ENCODE peak calls at places on chromosomes 5 and 9, in seven cellular contexts. One of them, this sample, is unnamed.

GRCh38 chr5:131381792-131382191 is 117.9 kb downstream of the CDC42SE2 start:
- DNase-seq in stimulated activated CD8-positive, alpha-beta memory T cell treated with anti-CD3 and anti-CD28 coated beads, Interleukin-15, amount 100 ng/mL, for 48 hours: no peak
- DNase-seq in H7: no peak
- DNase-seq in cardiac septum: no peak
- DNase-seq in NCI-H1092: no peak
- DNase-seq in esophagus squamous epithelium: no peak
- DNase-seq in hypothalamus: no peak
- DNase-seq in this sample: no peak

GRCh38 chr5:19874811-19875210 is 113.2 kb downstream of the CDH18 start:
- DNase-seq in stimulated activated CD8-positive, alpha-beta memory T cell treated with anti-CD3 and anti-CD28 coated beads, Interleukin-15, amount 100 ng/mL, for 48 hours: no peak
- DNase-seq in H7: no peak
- DNase-seq in cardiac septum: no peak
- DNase-seq in NCI-H1092: no peak
- DNase-seq in esophagus squamous epithelium: no peak
- DNase-seq in hypothalamus: no peak
- DNase-seq in this sample: no peak

GRCh38 chr9:109286981-109287380 is 33.9 kb downstream of the EPB41L4B start:
- DNase-seq in stimulated activated CD8-positive, alpha-beta memory T cell treated with anti-CD3 and anti-CD28 coated beads, Interleukin-15, amount 100 ng/mL, for 48 hours: no peak
- DNase-seq in H7: no peak
- DNase-seq in cardiac septum: no peak
- DNase-seq in NCI-H1092: no peak
- DNase-seq in esophagus squamous epithelium: no peak
- DNase-seq in hypothalamus: no peak
- DNase-seq in this sample: no peak

GRCh38 chr5:442335-443238 is at the start of gene EXOC3:
- DNase-seq in stimulated activated CD8-positive, alpha-beta memory T cell treated with anti-CD3 and anti-CD28 coated beads, Interleukin-15, amount 100 ng/mL, for 48 hours: peak; percentile 74
- DNase-seq in H7: peak; percentile 99
- DNase-seq in cardiac septum: peak; percentile 86
- DNase-seq in NCI-H1092: peak; percentile 61
- DNase-seq in esophagus squamous epithelium: no peak
- DNase-seq in hypothalamus: peak; percentile 39
- DNase-seq in this sample: peak; percentile 56

GRCh38 chr5:109819878-109820277 is 130.2 kb downstream of the MAN2A1 start:
- DNase-seq in stimulated activated CD8-positive, alpha-beta memory T cell treated with anti-CD3 and anti-CD28 coated beads, Interleukin-15, amount 100 ng/mL, for 48 hours: no peak
- DNase-seq in H7: no peak
- DNase-seq in cardiac septum: no peak
- DNase-seq in NCI-H1092: no peak
- DNase-seq in esophagus squamous epithelium: no peak
- DNase-seq in hypothalamus: no peak
- DNase-seq in this sample: no peak

GRCh38 chr5:141945511-141946024 is 12.4 kb downstream of the PCDH12 start:
- DNase-seq in stimulated activated CD8-positive, alpha-beta memory T cell treated with anti-CD3 and anti-CD28 coated beads, Interleukin-15, amount 100 ng/mL, for 48 hours: no peak
- DNase-seq in H7: peak; percentile 81
- DNase-seq in cardiac septum: no peak
- DNase-seq in NCI-H1092: no peak
- DNase-seq in esophagus squamous epithelium: no peak
- DNase-seq in hypothalamus: no peak
- DNase-seq in this sample: peak; percentile 21

GRCh38 chr5:169970334-169970733 is 10.0 kb downstream of the INSYN2B start:
- DNase-seq in stimulated activated CD8-positive, alpha-beta memory T cell treated with anti-CD3 and anti-CD28 coated beads, Interleukin-15, amount 100 ng/mL, for 48 hours: no peak
- DNase-seq in H7: no peak
- DNase-seq in cardiac septum: no peak
- DNase-seq in NCI-H1092: no peak
- DNase-seq in esophagus squamous epithelium: no peak
- DNase-seq in hypothalamus: no peak
- DNase-seq in this sample: no peak

GRCh38 chr9:76464706-76465105 is 5.7 kb downstream of the GCNT1 start:
- DNase-seq in stimulated activated CD8-positive, alpha-beta memory T cell treated with anti-CD3 and anti-CD28 coated beads, Interleukin-15, amount 100 ng/mL, for 48 hours: no peak
- DNase-seq in H7: no peak
- DNase-seq in cardiac septum: no peak
- DNase-seq in NCI-H1092: no peak
- DNase-seq in esophagus squamous epithelium: no peak
- DNase-seq in hypothalamus: no peak
- DNase-seq in this sample: no peak

GRCh38 chr5:54205918-54206317 is 104.5 kb downstream of the ARL15 start:
- DNase-seq in stimulated activated CD8-positive, alpha-beta memory T cell treated with anti-CD3 and anti-CD28 coated beads, Interleukin-15, amount 100 ng/mL, for 48 hours: no peak
- DNase-seq in H7: no peak
- DNase-seq in cardiac septum: no peak
- DNase-seq in NCI-H1092: no peak
- DNase-seq in esophagus squamous epithelium: no peak
- DNase-seq in hypothalamus: no peak
- DNase-seq in this sample: no peak

GRCh38 chr5:59326551-59326950 is 567.0 kb downstream of the PDE4D start:
- DNase-seq in stimulated activated CD8-positive, alpha-beta memory T cell treated with anti-CD3 and anti-CD28 coated beads, Interleukin-15, amount 100 ng/mL, for 48 hours: no peak
- DNase-seq in H7: no peak
- DNase-seq in cardiac septum: no peak
- DNase-seq in NCI-H1092: no peak
- DNase-seq in esophagus squamous epithelium: no peak
- DNase-seq in hypothalamus: no peak
- DNase-seq in this sample: no peak

GRCh38 chr9:28342815-28343338 is 769.6 kb upstream of the C9orf72 start:
- DNase-seq in stimulated activated CD8-positive, alpha-beta memory T cell treated with anti-CD3 and anti-CD28 coated beads, Interleukin-15, amount 100 ng/mL, for 48 hours: no peak
- DNase-seq in H7: no peak
- DNase-seq in cardiac septum: no peak
- DNase-seq in NCI-H1092: no peak
- DNase-seq in esophagus squamous epithelium: no peak
- DNase-seq in hypothalamus: no peak
- DNase-seq in this sample: no peak

GRCh38 chr5:55134053-55134722 is 25.8 kb upstream of the GPX8 start:
- DNase-seq in stimulated activated CD8-positive, alpha-beta memory T cell treated with anti-CD3 and anti-CD28 coated beads, Interleukin-15, amount 100 ng/mL, for 48 hours: peak; percentile 32
- DNase-seq in H7: no peak
- DNase-seq in cardiac septum: no peak
- DNase-seq in NCI-H1092: no peak
- DNase-seq in esophagus squamous epithelium: no peak
- DNase-seq in hypothalamus: no peak
- DNase-seq in this sample: no peak

GRCh38 chr9:4077499-4078102 is 222.3 kb downstream of the GLIS3 start:
- DNase-seq in stimulated activated CD8-positive, alpha-beta memory T cell treated with anti-CD3 and anti-CD28 coated beads, Interleukin-15, amount 100 ng/mL, for 48 hours: peak; percentile 13
- DNase-seq in H7: peak; percentile 34
- DNase-seq in cardiac septum: peak; percentile 80
- DNase-seq in NCI-H1092: peak; percentile 18
- DNase-seq in esophagus squamous epithelium: no peak
- DNase-seq in hypothalamus: no peak
- DNase-seq in this sample: peak; percentile 37

GRCh38 chr9:90421786-90422185 is 220.8 kb downstream of the DIRAS2 start:
- DNase-seq in stimulated activated CD8-positive, alpha-beta memory T cell treated with anti-CD3 and anti-CD28 coated beads, Interleukin-15, amount 100 ng/mL, for 48 hours: no peak
- DNase-seq in H7: no peak
- DNase-seq in cardiac septum: no peak
- DNase-seq in NCI-H1092: no peak
- DNase-seq in esophagus squamous epithelium: no peak
- DNase-seq in hypothalamus: no peak
- DNase-seq in this sample: no peak

GRCh38 chr5:82777106-82777505 is 300.1 kb downstream of the TMEM167A start:
- DNase-seq in stimulated activated CD8-positive, alpha-beta memory T cell treated with anti-CD3 and anti-CD28 coated beads, Interleukin-15, amount 100 ng/mL, for 48 hours: no peak
- DNase-seq in H7: no peak
- DNase-seq in cardiac septum: no peak
- DNase-seq in NCI-H1092: no peak
- DNase-seq in esophagus squamous epithelium: no peak
- DNase-seq in hypothalamus: no peak
- DNase-seq in this sample: no peak

GRCh38 chr9:13575558-13575957 is 296.1 kb upstream of the MPDZ start:
- DNase-seq in stimulated activated CD8-positive, alpha-beta memory T cell treated with anti-CD3 and anti-CD28 coated beads, Interleukin-15, amount 100 ng/mL, for 48 hours: no peak
- DNase-seq in H7: no peak
- DNase-seq in cardiac septum: no peak
- DNase-seq in NCI-H1092: no peak
- DNase-seq in esophagus squamous epithelium: no peak
- DNase-seq in hypothalamus: no peak
- DNase-seq in this sample: no peak

GRCh38 chr5:170747357-170747756 is 36.2 kb upstream of the GABRP start:
- DNase-seq in stimulated activated CD8-positive, alpha-beta memory T cell treated with anti-CD3 and anti-CD28 coated beads, Interleukin-15, amount 100 ng/mL, for 48 hours: no peak
- DNase-seq in H7: no peak
- DNase-seq in cardiac septum: no peak
- DNase-seq in NCI-H1092: no peak
- DNase-seq in esophagus squamous epithelium: no peak
- DNase-seq in hypothalamus: no peak
- DNase-seq in this sample: no peak

GRCh38 chr5:139684881-139685749 is 37.0 kb downstream of the CXXC5 start:
- DNase-seq in stimulated activated CD8-positive, alpha-beta memory T cell treated with anti-CD3 and anti-CD28 coated beads, Interleukin-15, amount 100 ng/mL, for 48 hours: no peak
- DNase-seq in H7: peak; percentile 92
- DNase-seq in cardiac septum: no peak
- DNase-seq in NCI-H1092: peak; percentile 24
- DNase-seq in esophagus squamous epithelium: no peak
- DNase-seq in hypothalamus: no peak
- DNase-seq in this sample: no peak

GRCh38 chr9:137429546-137429890 is 6.3 kb downstream of the NOXA1 start:
- DNase-seq in stimulated activated CD8-positive, alpha-beta memory T cell treated with anti-CD3 and anti-CD28 coated beads, Interleukin-15, amount 100 ng/mL, for 48 hours: no peak
- DNase-seq in H7: no peak
- DNase-seq in cardiac septum: peak; percentile 4
- DNase-seq in NCI-H1092: no peak
- DNase-seq in esophagus squamous epithelium: no peak
- DNase-seq in hypothalamus: no peak
- DNase-seq in this sample: no peak

GRCh38 chr9:128022886-128023285 is 42.1 kb upstream of the EEIG1 start:
- DNase-seq in stimulated activated CD8-positive, alpha-beta memory T cell treated with anti-CD3 and anti-CD28 coated beads, Interleukin-15, amount 100 ng/mL, for 48 hours: no peak
- DNase-seq in H7: no peak
- DNase-seq in cardiac septum: no peak
- DNase-seq in NCI-H1092: no peak
- DNase-seq in esophagus squamous epithelium: no peak
- DNase-seq in hypothalamus: no peak
- DNase-seq in this sample: no peak

GRCh38 chr9:129173296-129174101 is 4.6 kb downstream of the IER5L start:
- DNase-seq in stimulated activated CD8-positive, alpha-beta memory T cell treated with anti-CD3 and anti-CD28 coated beads, Interleukin-15, amount 100 ng/mL, for 48 hours: no peak
- DNase-seq in H7: peak; percentile 78
- DNase-seq in cardiac septum: no peak
- DNase-seq in NCI-H1092: no peak
- DNase-seq in esophagus squamous epithelium: no peak
- DNase-seq in hypothalamus: no peak
- DNase-seq in this sample: no peak

GRCh38 chr9:133113163-133113927 is 7.7 kb downstream of the RALGDS start:
- DNase-seq in stimulated activated CD8-positive, alpha-beta memory T cell treated with anti-CD3 and anti-CD28 coated beads, Interleukin-15, amount 100 ng/mL, for 48 hours: no peak
- DNase-seq in H7: no peak
- DNase-seq in cardiac septum: no peak
- DNase-seq in NCI-H1092: no peak
- DNase-seq in esophagus squamous epithelium: no peak
- DNase-seq in hypothalamus: no peak
- DNase-seq in this sample: no peak

GRCh38 chr5:43215073-43215631 is 23.1 kb downstream of the NIM1K start:
- DNase-seq in stimulated activated CD8-positive, alpha-beta memory T cell treated with anti-CD3 and anti-CD28 coated beads, Interleukin-15, amount 100 ng/mL, for 48 hours: no peak
- DNase-seq in H7: no peak
- DNase-seq in cardiac septum: no peak
- DNase-seq in NCI-H1092: no peak
- DNase-seq in esophagus squamous epithelium: no peak
- DNase-seq in hypothalamus: no peak
- DNase-seq in this sample: no peak

GRCh38 chr9:92499701-92500100 is 17.4 kb upstream of the ASPN start:
- DNase-seq in stimulated activated CD8-positive, alpha-beta memory T cell treated with anti-CD3 and anti-CD28 coated beads, Interleukin-15, amount 100 ng/mL, for 48 hours: no peak
- DNase-seq in H7: no peak
- DNase-seq in cardiac septum: no peak
- DNase-seq in NCI-H1092: no peak
- DNase-seq in esophagus squamous epithelium: no peak
- DNase-seq in hypothalamus: no peak
- DNase-seq in this sample: no peak

GRCh38 chr9:27625751-27626628 is 52.7 kb upstream of the C9orf72 start:
- DNase-seq in stimulated activated CD8-positive, alpha-beta memory T cell treated with anti-CD3 and anti-CD28 coated beads, Interleukin-15, amount 100 ng/mL, for 48 hours: no peak
- DNase-seq in H7: no peak
- DNase-seq in cardiac septum: no peak
- DNase-seq in NCI-H1092: no peak
- DNase-seq in esophagus squamous epithelium: no peak
- DNase-seq in hypothalamus: no peak
- DNase-seq in this sample: no peak

GRCh38 chr5:80466669-80467485 is 21.0 kb upstream of the FAM151B start:
- DNase-seq in stimulated activated CD8-positive, alpha-beta memory T cell treated with anti-CD3 and anti-CD28 coated beads, Interleukin-15, amount 100 ng/mL, for 48 hours: no peak
- DNase-seq in H7: no peak
- DNase-seq in cardiac septum: no peak
- DNase-seq in NCI-H1092: no peak
- DNase-seq in esophagus squamous epithelium: no peak
- DNase-seq in hypothalamus: no peak
- DNase-seq in this sample: no peak

GRCh38 chr9:98781588-98782383 is 14.6 kb downstream of the ANKS6 start:
- DNase-seq in stimulated activated CD8-positive, alpha-beta memory T cell treated with anti-CD3 and anti-CD28 coated beads, Interleukin-15, amount 100 ng/mL, for 48 hours: no peak
- DNase-seq in H7: no peak
- DNase-seq in cardiac septum: no peak
- DNase-seq in NCI-H1092: no peak
- DNase-seq in esophagus squamous epithelium: no peak
- DNase-seq in hypothalamus: no peak
- DNase-seq in this sample: no peak

GRCh38 chr9:121786998-121787422 is 135.6 kb downstream of the DAB2IP start:
- DNase-seq in stimulated activated CD8-positive, alpha-beta memory T cell treated with anti-CD3 and anti-CD28 coated beads, Interleukin-15, amount 100 ng/mL, for 48 hours: no peak
- DNase-seq in H7: peak; percentile 52
- DNase-seq in cardiac septum: no peak
- DNase-seq in NCI-H1092: no peak
- DNase-seq in esophagus squamous epithelium: no peak
- DNase-seq in hypothalamus: no peak
- DNase-seq in this sample: no peak

GRCh38 chr5:68875351-68875750 is 218.5 kb upstream of the SLC30A5 start:
- DNase-seq in stimulated activated CD8-positive, alpha-beta memory T cell treated with anti-CD3 and anti-CD28 coated beads, Interleukin-15, amount 100 ng/mL, for 48 hours: no peak
- DNase-seq in H7: no peak
- DNase-seq in cardiac septum: no peak
- DNase-seq in NCI-H1092: no peak
- DNase-seq in esophagus squamous epithelium: no peak
- DNase-seq in hypothalamus: no peak
- DNase-seq in this sample: no peak

This sample was measured in globus pallidus.